ENCODE peak calls at places on chromosome 14, in five cellular contexts. R is stimulated activated CD4-positive, alpha-beta T cell treated with anti-CD3 and anti-CD28 coated beads, Interleukin-1b, Interleukin-23, amount 100 ng/mL, for 24 hours; S is renal cortical epithelial cell; K is NCI-H69; C is frontal cortex. E is an unnamed sample.
A peak's percentile ranks its signal among the peaks of the same experiment; 100 is the strongest.

GRCh38 chr14:54782803-54783659 is 119.6 kb downstream of the GCH1 start:
- DNase-seq in R (no peak), S (no peak), K (peak; percentile 38), C (no peak), E (peak; percentile 69)

GRCh38 chr14:66369157-66369706 is 116.9 kb upstream of the CCDC196 start:
- DNase-seq in R (no peak), S (no peak), K (no peak), C (no peak), E (no peak)

GRCh38 chr14:59460378-59460777 is 4.8 kb downstream of the GPR135 start:
- DNase-seq in R (no peak), S (no peak), K (no peak), C (no peak), E (no peak)

GRCh38 chr14:50039734-50040400 is 76.5 kb downstream of the VCPKMT start:
- DNase-seq in R (no peak), S (peak; percentile 36), K (no peak), C (no peak), E (no peak)

GRCh38 chr14:56325251-56325839 is 207.1 kb downstream of the PELI2 start:
- DNase-seq in R (no peak), S (no peak), K (no peak), C (no peak), E (no peak)

GRCh38 chr14:103317251-103317650 is 16.8 kb upstream of the EIF5 start:
- DNase-seq in R (no peak), S (no peak), K (no peak), C (no peak), E (no peak)

GRCh38 chr14:21025374-21026151 is 702 bp upstream of the NDRG2 start:
- DNase-seq in R (no peak), S (no peak), K (peak; percentile 40), C (peak; percentile 72), E (no peak)

GRCh38 chr14:103084021-103084919 is at the start of gene LBHD2:
- DNase-seq in R (no peak), S (no peak), K (no peak), C (peak; percentile 61), E (no peak)

GRCh38 chr14:66395300-66395699 is 90.9 kb upstream of the CCDC196 start:
- DNase-seq in R (no peak), S (peak; percentile 14), K (no peak), C (no peak), E (no peak)

GRCh38 chr14:68042591-68043210 is 223.1 kb downstream of the RAD51B start:
- DNase-seq in R (no peak), S (peak; percentile 87), K (peak; percentile 86), C (no peak), E (no peak)

GRCh38 chr14:89336338-89336737 is 80.7 kb downstream of the FOXN3 start:
- DNase-seq in R (no peak), S (no peak), K (peak; percentile 19), C (no peak), E (no peak)

GRCh38 chr14:65198346-65198745 is 96.0 kb upstream of the MAX start:
- DNase-seq in R (no peak), S (no peak), K (no peak), C (no peak), E (no peak)

GRCh38 chr14:100617715-100618693 is 30.8 kb upstream of the BEGAIN start:
- DNase-seq in R (no peak), S (no peak), K (no peak), C (peak; percentile 46), E (no peak)

GRCh38 chr14:51448831-51449665 is 202.7 kb upstream of the FRMD6 start:
- DNase-seq in R (no peak), S (peak; percentile 73), K (peak; percentile 93), C (no peak), E (no peak)

GRCh38 chr14:38409081-38409705 is 153.3 kb upstream of the CLEC14A start:
- DNase-seq in R (no peak), S (no peak), K (peak; percentile 14), C (no peak), E (no peak)

GRCh38 chr14:48725001-48725734 is 861.0 kb downstream of the RPS29 start:
- DNase-seq in R (no peak), S (peak; percentile 39), K (no peak), C (no peak), E (no peak)

GRCh38 chr14:50040401-50040775 is 76.0 kb downstream of the VCPKMT start:
- DNase-seq in R (no peak), S (peak; percentile 83), K (peak; percentile 27), C (no peak), E (peak; percentile 33)

GRCh38 chr14:92649934-92650545 is 98.4 kb downstream of the LGMN start:
- DNase-seq in R (no peak), S (no peak), K (no peak), C (peak; percentile 37), E (peak; percentile 80)

GRCh38 chr14:82528011-82528410 is 994.4 kb upstream of the SEL1L start:
- DNase-seq in R (no peak), S (no peak), K (peak; percentile 81), C (no peak), E (no peak)

GRCh38 chr14:43687866-43688265 is 819.2 kb downstream of the FSCB start:
- DNase-seq in R (no peak), S (peak; percentile 4), K (no peak), C (no peak), E (no peak)

GRCh38 chr14:63901434-63902085 is 48.8 kb downstream of the SYNE2 start:
- DNase-seq in R (no peak), S (peak; percentile 85), K (no peak), C (no peak), E (peak; percentile 22)

GRCh38 chr14:35405304-35405996 is 901 bp upstream of the NFKBIA start:
- DNase-seq in R (no peak), S (no peak), K (peak; percentile 76), C (no peak), E (no peak)

GRCh38 chr14:61315288-61315687 is 6.1 kb upstream of the PRKCH start:
- DNase-seq in R (no peak), S (no peak), K (peak; percentile 29), C (no peak), E (no peak)

GRCh38 chr14:78690836-78691235 is 520.7 kb downstream of the NRXN3 start:
- DNase-seq in R (no peak), S (no peak), K (no peak), C (no peak), E (no peak)

GRCh38 chr14:47179906-47180305 is 495.5 kb downstream of the MDGA2 start:
- DNase-seq in R (no peak), S (no peak), K (no peak), C (no peak), E (no peak)

GRCh38 chr14:34678306-34678705 is 36.1 kb downstream of the CFL2 start:
- DNase-seq in R (no peak), S (peak; percentile 47), K (peak; percentile 55), C (no peak), E (no peak)